ENCODE peak calls at places on chromosomes 2 and 18, in six cellular contexts. Z is body of pancreas, Q is Peyer's patch, E is esophagus squamous epithelium, X is sigmoid colon, O is transverse colon. T is an unnamed sample.

GRCh38 chr2:174153757-174154680 is 94.3 kb downstream of the OLA1 start:
- DNase-seq in X (no peak), Q (no peak), Z (no peak), E (no peak), O (no peak), T (peak; percentile 75)

GRCh38 chr2:238066218-238066617 is 5.4 kb downstream of the SCLY start:
- DNase-seq in X (no peak), E (no peak), O (no peak), Z (no peak), Q (no peak), T (no peak)

GRCh38 chr18:62521588-62521987 is 1.2 kb upstream of the ZCCHC2 start:
- DNase-seq in Q (no peak), Z (no peak), O (no peak), E (no peak), X (no peak), T (peak; percentile 10)

GRCh38 chr2:221818569-221818968 is 246.5 kb upstream of the EPHA4 start:
- DNase-seq in O (no peak), E (no peak), Z (no peak), X (no peak), Q (no peak), T (no peak)

GRCh38 chr18:48409591-48410094 is 460 bp upstream of the ZBTB7C start:
- DNase-seq in Z (no peak), X (no peak), O (no peak), Q (no peak), E (no peak), T (no peak)

GRCh38 chr2:74474899-74475298 is 2.4 kb upstream of the MRPL53 start:
- DNase-seq in E (no peak), O (no peak), Z (no peak), X (no peak), Q (no peak), T (no peak)

GRCh38 chr18:8721716-8722115 is 16.4 kb downstream of the MTCL1 start:
- DNase-seq in Q (no peak), Z (no peak), O (no peak), E (no peak), X (no peak), T (peak; percentile 59)

GRCh38 chr2:72770879-72771461 is 54.9 kb downstream of the EXOC6B start:
- DNase-seq in E (no peak), X (peak; percentile 72), O (peak; percentile 58), Z (peak; percentile 70), Q (peak; percentile 49), T (peak; percentile 83)

GRCh38 chr2:134623796-134624195 is 95.0 kb downstream of the TMEM163 start:
- DNase-seq in O (no peak), Z (no peak), Q (peak; percentile 45), X (no peak), E (no peak), T (no peak)

GRCh38 chr2:84194906-84195644 is 264.0 kb downstream of the SUCLG1 start:
- DNase-seq in Z (no peak), O (no peak), E (no peak), X (no peak), Q (no peak), T (no peak)

GRCh38 chr2:231228223-231228622 is 29.8 kb downstream of the ARMC9 start:
- DNase-seq in E (no peak), Z (no peak), X (peak; percentile 60), O (no peak), Q (peak; percentile 82), T (no peak)

GRCh38 chr2:205543262-205543843 is 138.9 kb upstream of the NRP2 start:
- DNase-seq in Z (no peak), Q (no peak), X (no peak), O (no peak), E (no peak), T (no peak)

GRCh38 chr2:239523944-239524310 is 123.1 kb upstream of the HDAC4 start:
- DNase-seq in O (no peak), X (no peak), Q (no peak), E (no peak), Z (no peak), T (peak; percentile 12)

GRCh38 chr2:110853516-110853915 is 121.1 kb downstream of the ACOXL start:
- DNase-seq in O (peak; percentile 59), X (no peak), Q (peak; percentile 54), Z (no peak), E (no peak), T (peak; percentile 38)

GRCh38 chr2:109435866-109436634 is 177.7 kb downstream of the SEPTIN10 start:
- DNase-seq in X (peak; percentile 78), E (no peak), O (no peak), Z (no peak), Q (no peak), T (peak; percentile 73)

GRCh38 chr18:23369231-23369630 is 83.9 kb upstream of the RIOK3 start:
- DNase-seq in X (no peak), E (no peak), O (no peak), Q (no peak), Z (no peak), T (no peak)

GRCh38 chr2:46232860-46233259 is 64.3 kb upstream of the EPAS1 start:
- DNase-seq in Z (no peak), E (no peak), Q (no peak), X (no peak), O (no peak), T (peak; percentile 27)

GRCh38 chr18:75548353-75548752 is 120.8 kb upstream of the SMIM21 start:
- DNase-seq in E (no peak), X (no peak), O (no peak), Q (no peak), Z (no peak), T (no peak)

GRCh38 chr2:40256649-40257048 is 195.2 kb downstream of the SLC8A1 start:
- DNase-seq in X (no peak), Q (no peak), O (no peak), E (no peak), Z (no peak), T (peak; percentile 31)

GRCh38 chr2:81084101-81084500 is 779.5 kb upstream of the LRRTM1 start:
- DNase-seq in O (no peak), X (no peak), E (no peak), Z (no peak), Q (no peak), T (no peak)

GRCh38 chr2:67083978-67084377 is 313.2 kb upstream of the ETAA1 start:
- DNase-seq in O (no peak), X (no peak), E (no peak), Z (no peak), Q (no peak), T (no peak)

GRCh38 chr2:100592226-100592625 is 29.4 kb downstream of the PDCL3 start:
- DNase-seq in Z (no peak), O (no peak), E (no peak), Q (no peak), X (no peak), T (no peak)

GRCh38 chr2:229900012-229900411 is 21.8 kb downstream of the TRIP12 start:
- DNase-seq in E (no peak), Z (no peak), O (no peak), Q (no peak), X (no peak), T (no peak)

GRCh38 chr2:3301001-3301400 is 76.6 kb downstream of the EIPR1 start:
- DNase-seq in Q (no peak), X (peak; percentile 18), O (no peak), Z (no peak), E (no peak), T (no peak)

GRCh38 chr2:10228611-10229365 is 73.9 kb upstream of the HPCAL1 start:
- DNase-seq in Q (no peak), X (no peak), E (no peak), Z (peak; percentile 55), O (peak; percentile 60), T (no peak)

GRCh38 chr18:62784966-62785413 is 69.6 kb downstream of the PHLPP1 start:
- DNase-seq in O (no peak), Z (no peak), E (no peak), Q (no peak), X (peak; percentile 72), T (peak; percentile 52)

GRCh38 chr2:37085731-37086147 is 1.4 kb downstream of the GPATCH11 start:
- DNase-seq in O (no peak), Z (no peak), E (no peak), Q (no peak), X (no peak), T (peak; percentile 71)

GRCh38 chr2:212032032-212032431 is 506.6 kb downstream of the ERBB4 start:
- DNase-seq in Z (no peak), X (no peak), O (no peak), E (no peak), Q (no peak), T (peak; percentile 57)

GRCh38 chr2:101788995-101789970 is 91.8 kb downstream of the MAP4K4 start:
- DNase-seq in Q (no peak), O (no peak), E (no peak), X (no peak), Z (no peak), T (no peak)

GRCh38 chr2:38098351-38099095 is 22.6 kb upstream of the CYP1B1 start:
- DNase-seq in E (no peak), Z (no peak), X (no peak), Q (no peak), O (no peak), T (no peak)
- H3K4me3 ChIP-seq in E (peak overlapping the region; percentile 52), Z (no peak overlapping the region), X (peak overlapping the region; percentile 20), Q (no peak overlapping the region), O (no peak overlapping the region), T (no peak overlapping the region)

DNA sequence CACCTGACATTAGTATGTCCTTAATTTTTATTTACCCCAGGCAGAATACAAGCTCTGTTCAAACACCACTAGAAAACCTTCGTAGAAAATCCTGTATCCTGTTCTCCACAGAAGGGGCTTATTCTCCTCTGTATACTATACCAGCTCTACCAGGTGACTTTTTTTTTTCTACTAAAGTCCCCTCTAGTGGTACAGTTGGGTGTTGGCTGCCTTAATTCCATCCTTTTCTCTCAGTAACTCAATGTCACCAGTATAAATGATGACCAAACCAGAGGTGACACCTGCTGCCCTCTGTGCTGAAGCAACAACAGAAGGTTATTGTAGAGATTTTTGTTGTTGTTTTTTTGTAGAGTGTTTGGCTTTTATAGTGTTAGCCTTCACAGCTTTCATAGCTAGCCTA is 1322.0 kb downstream of the LRP1B start:
- DNase-seq in X (no peak), Q (no peak), Z (no peak), O (no peak), E (no peak), T (no peak)
- TF ChIP-seq CTCF in X (no peak), Q (no peak), Z (no peak), O (no peak), E (no peak), T (no peak)

DNA sequence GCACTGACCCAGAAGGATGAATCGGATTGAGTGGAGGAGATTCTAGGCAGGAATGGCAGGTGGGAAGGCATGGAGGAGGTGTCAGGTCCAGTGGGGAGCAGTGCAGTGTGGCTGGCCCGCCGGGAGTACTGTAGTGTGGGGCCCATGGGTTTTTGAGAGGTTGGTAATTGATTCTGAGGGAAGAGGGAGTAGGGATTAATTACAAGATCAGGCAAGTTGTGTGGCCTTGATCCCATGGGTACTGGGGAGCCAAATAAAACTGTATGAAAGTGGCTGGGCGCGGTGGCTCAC is 12.1 kb downstream of the SIX3 start:
- DNase-seq in Z (no peak), E (no peak), Q (no peak), O (no peak), X (no peak), T (no peak)
- H3K4me3 ChIP-seq in Z (no peak overlapping the region), E (no peak overlapping the region), Q (no peak overlapping the region), O (no peak overlapping the region), X (no peak overlapping the region), T (no peak overlapping the region)

DNA sequence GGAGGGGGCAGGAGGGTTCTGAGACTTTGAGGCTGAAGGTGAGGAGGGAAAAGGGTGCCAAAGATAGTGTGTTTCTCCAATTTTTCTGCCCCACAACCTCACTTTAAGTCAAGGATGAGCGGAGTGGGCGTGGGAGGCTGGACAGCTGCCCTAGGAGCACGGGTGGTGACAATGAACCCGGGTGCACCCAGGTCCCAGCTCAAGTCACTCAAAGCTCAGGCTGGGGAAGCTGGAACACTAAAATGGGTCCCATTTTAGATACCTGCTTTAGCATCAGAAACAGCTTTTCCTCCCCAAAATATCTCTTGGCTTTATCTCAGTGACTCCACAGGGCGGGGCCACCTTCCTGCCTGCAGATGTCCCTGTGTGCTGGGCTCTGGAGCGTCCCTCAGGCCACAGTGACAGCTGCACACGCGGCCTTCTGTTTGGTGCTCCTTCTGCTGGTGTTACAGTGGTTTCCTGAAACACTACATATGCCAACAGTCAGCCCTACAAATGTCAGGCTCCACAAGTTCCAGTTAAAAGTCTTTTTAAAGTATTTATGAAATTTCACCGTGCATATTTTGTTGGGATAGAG is 1.4 kb upstream of the MBP start:
- DNase-seq in Z (peak; percentile 35), X (peak; percentile 83), Q (peak; percentile 75), O (peak; percentile 51), E (no peak), T (no peak)
- TF ChIP-seq CTCF in Z (no peak), X (no peak), Q (no peak), O (no peak), E (no peak), T (no peak)